ENCODE peak calls at places on chromosomes 1 and 21, in five cellular contexts. G is HepG2, R is Panc1, I is GM23338, H is A549. X is an unnamed sample.

GRCh38 chr1:213982814-213983588 is 4.8 kb upstream of the PROX1 start:
- DNase-seq in G (no peak), R (no peak), I (peak), H (no peak), X (no peak)

GRCh38 chr21:41953831-41954653 is at the start of gene C2CD2:
- DNase-seq in G (peak), R (no peak), I (peak), H (peak), X (peak)

GRCh38 chr1:200292699-200293098 is 117.1 kb downstream of the ZNF281 start:
- DNase-seq in G (no peak), R (no peak), I (no peak), H (no peak), X (no peak)

GRCh38 chr1:11383553-11384169 is 95.3 kb upstream of the DISP3 start:
- DNase-seq in G (no peak), R (no peak), I (no peak), H (no peak), X (no peak)

GRCh38 chr1:12436817-12437599 is 181.0 kb downstream of the DHRS3 start:
- DNase-seq in G (peak), R (no peak), I (no peak), H (no peak), X (no peak)

GRCh38 chr1:99680258-99680657 is 34.3 kb downstream of the PALMD start:
- DNase-seq in G (no peak), R (no peak), I (no peak), H (no peak), X (no peak)

GRCh38 chr1:29227511-29227910 is 3.2 kb downstream of the MECR start:
- DNase-seq in G (no peak), R (no peak), I (peak), H (no peak), X (no peak)

GRCh38 chr1:14055442-14056225 is 355.6 kb downstream of the PRDM2 start:
- DNase-seq in G (no peak), R (no peak), I (no peak), H (no peak), X (no peak)

GRCh38 chr1:185886046-185886445 is 151.9 kb downstream of the HMCN1 start:
- DNase-seq in G (no peak), R (no peak), I (no peak), H (no peak), X (no peak)

GRCh38 chr1:51342591-51343206 is 12.3 kb upstream of the TTC39A start:
- DNase-seq in G (no peak), R (no peak), I (no peak), H (no peak), X (no peak)

GRCh38 chr1:205983925-205984725 is 19.1 kb downstream of the RAB7B start:
- DNase-seq in G (peak), R (peak), I (peak), H (peak), X (no peak)

GRCh38 chr1:54120698-54121481 is 31.9 kb downstream of the CDCP2 start:
- DNase-seq in G (no peak), R (no peak), I (no peak), H (peak), X (no peak)

GRCh38 chr1:30964706-30965105 is 56.1 kb upstream of the SDC3 start:
- DNase-seq in G (no peak), R (no peak), I (no peak), H (no peak), X (no peak)

GRCh38 chr1:17370618-17371017 is 1.4 kb upstream of the PADI6 start:
- DNase-seq in G (peak), R (no peak), I (peak), H (peak), X (no peak)

GRCh38 chr1:236207121-236207520 is 64.8 kb downstream of the GPR137B start:
- DNase-seq in G (no peak), R (no peak), I (no peak), H (no peak), X (no peak)

GRCh38 chr1:214440219-214440965 is 111.0 kb downstream of the PTPN14 start:
- DNase-seq in G (no peak), R (no peak), I (peak), H (no peak), X (no peak)

GRCh38 chr21:38250991-38251418 is 5.8 kb upstream of the KCNJ15 start:
- DNase-seq in G (no peak), R (no peak), I (peak), H (no peak), X (no peak)

GRCh38 chr1:246622035-246622652 is 55.9 kb downstream of the CNST start:
- DNase-seq in G (no peak), R (no peak), I (no peak), H (no peak), X (no peak)

GRCh38 chr1:180934563-180934962 is 21.9 kb downstream of the KIAA1614 start:
- DNase-seq in G (no peak), R (no peak), I (no peak), H (no peak), X (peak)

GRCh38 chr21:45072963-45073300 is 1.4 kb upstream of the ADARB1 start:
- DNase-seq in G (no peak), R (no peak), I (peak), H (no peak), X (no peak)

GRCh38 chr1:186102559-186103148 is 272.4 kb downstream of the TPR start:
- DNase-seq in G (no peak), R (no peak), I (no peak), H (no peak), X (no peak)

GRCh38 chr1:64229307-64229706 is 25.9 kb downstream of the UBE2U start:
- DNase-seq in G (no peak), R (no peak), I (no peak), H (no peak), X (no peak)

GRCh38 chr1:85449356-85449755 is 15.6 kb downstream of the DDAH1 start:
- DNase-seq in G (no peak), R (no peak), I (no peak), H (no peak), X (no peak)

GRCh38 chr1:46532498-46533178 is 18.8 kb downstream of the KNCN start:
- DNase-seq in G (no peak), R (no peak), I (peak), H (peak), X (peak)

GRCh38 chr1:19728413-19729145 is 63.9 kb downstream of the HTR6 start:
- DNase-seq in G (no peak), R (no peak), I (no peak), H (no peak), X (no peak)

GRCh38 chr21:16707274-16707673 is 805.6 kb upstream of the CXADR start:
- DNase-seq in G (no peak), R (no peak), I (no peak), H (no peak), X (no peak)

GRCh38 chr1:12087797-12088314 is 24.8 kb downstream of the TNFRSF8 start:
- DNase-seq in G (no peak), R (no peak), I (no peak), H (no peak), X (no peak)

GRCh38 chr1:78377356-78377928 is 113.3 kb upstream of the PTGFR start:
- DNase-seq in G (no peak), R (no peak), I (no peak), H (no peak), X (no peak)

GRCh38 chr1:234607091-234608025 is 2.6 kb downstream of the IRF2BP2 start:
- DNase-seq in G (peak), R (no peak), I (peak), H (no peak), X (peak)

GRCh38 chr1:144551107-144551542 is 41.6 kb upstream of the PPIAL4F start:
- DNase-seq in G (no peak), R (no peak), I (peak), H (no peak), X (no peak)

GRCh38 chr1:35588197-35588910 is 15.2 kb downstream of the TFAP2E start:
- DNase-seq in G (no peak), R (no peak), I (no peak), H (no peak), X (no peak)

GRCh38 chr1:33758698-33759097 is 105.2 kb upstream of the HMGB4 start:
- DNase-seq in G (no peak), R (no peak), I (no peak), H (no peak), X (no peak)

GRCh38 chr1:113990541-113990940 is 11.3 kb downstream of the OLFML3 start:
- DNase-seq in G (no peak), R (no peak), I (no peak), H (no peak), X (no peak)

GRCh38 chr1:1625404-1625775 is 6.6 kb upstream of the MMP23B start:
- DNase-seq in G (no peak), R (no peak), I (no peak), H (no peak), X (no peak)

GRCh38 chr1:228920791-228921190 is 185.5 kb downstream of the RHOU start:
- DNase-seq in G (no peak), R (no peak), I (no peak), H (no peak), X (no peak)

DNA sequence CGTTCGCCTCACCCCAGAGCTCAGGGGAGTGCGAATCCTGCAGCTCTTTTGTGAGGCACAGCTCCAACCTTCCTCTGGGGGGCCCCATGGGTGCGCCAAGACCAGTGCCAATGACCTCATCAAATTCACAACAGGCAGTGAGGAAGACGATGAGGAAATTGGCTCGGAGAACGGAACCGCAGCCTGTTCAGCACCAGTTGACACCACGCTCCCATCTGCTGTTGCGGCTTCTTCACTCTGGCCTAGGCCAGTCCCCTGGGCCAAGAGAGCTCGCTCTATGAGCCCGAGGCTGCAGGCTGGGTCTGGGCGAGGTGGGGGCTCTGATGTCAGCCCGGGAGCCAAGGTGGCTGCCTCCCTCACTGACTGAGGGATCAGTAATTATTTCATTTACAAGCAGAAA is 2.2 kb downstream of the PLEKHA6 start:
- DNase-seq in G (no peak), R (no peak), I (peak), H (no peak), X (peak)
- TF ChIP-seq REST in G (no peak), R (no peak), I (no peak), H (no peak), X (no peak)

DNA sequence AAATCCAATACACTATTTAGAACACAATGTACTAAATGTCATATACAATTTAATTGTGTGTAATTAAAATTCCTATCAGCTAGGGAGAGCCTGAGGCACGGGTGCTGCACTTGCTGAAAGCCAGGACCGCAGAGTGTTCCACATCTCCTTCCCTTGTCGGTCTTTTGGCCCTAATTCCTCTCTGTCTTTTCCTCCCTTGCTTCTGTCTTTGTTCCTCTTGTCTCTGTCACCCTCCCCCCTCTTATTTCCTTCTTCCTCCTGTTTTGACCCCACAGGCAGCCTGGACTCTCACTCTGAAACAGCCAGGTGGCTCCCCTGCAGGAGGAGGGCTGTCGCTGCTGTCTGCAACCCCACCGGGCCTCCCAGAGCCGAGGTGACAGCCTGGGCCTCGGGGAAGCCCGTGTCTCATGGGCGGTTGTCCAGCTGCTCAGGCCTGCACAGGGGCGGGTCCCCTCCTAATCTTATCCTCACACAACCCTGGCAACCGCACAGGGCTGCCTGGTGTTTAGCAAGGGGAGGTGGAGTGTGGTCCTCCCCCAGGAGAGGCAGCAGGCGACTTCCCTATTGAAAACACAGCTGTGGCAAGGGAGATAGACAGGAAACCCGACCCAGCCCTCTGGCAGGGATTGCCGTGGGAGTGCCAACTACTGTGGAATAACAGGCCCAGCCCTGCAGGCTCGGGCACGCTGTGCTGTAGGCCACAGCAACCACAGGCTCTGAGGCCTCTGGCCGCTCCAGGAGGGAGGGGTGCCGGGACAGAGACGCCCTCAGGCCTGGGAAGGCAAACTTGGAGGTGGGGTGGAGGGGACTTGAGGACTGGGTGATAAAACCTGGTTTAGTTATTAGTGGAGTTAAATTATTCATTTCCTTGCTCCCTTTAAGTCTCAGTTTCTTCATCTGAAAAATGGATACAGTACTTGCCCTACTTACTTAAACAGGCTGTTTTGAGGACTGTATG is 68.8 kb upstream of the WDR26 start:
- DNase-seq in G (peak), R (no peak), I (peak), H (peak), X (peak)
- TF ChIP-seq REST in G (no peak), R (no peak), I (no peak), H (no peak), X (peak)

DNA sequence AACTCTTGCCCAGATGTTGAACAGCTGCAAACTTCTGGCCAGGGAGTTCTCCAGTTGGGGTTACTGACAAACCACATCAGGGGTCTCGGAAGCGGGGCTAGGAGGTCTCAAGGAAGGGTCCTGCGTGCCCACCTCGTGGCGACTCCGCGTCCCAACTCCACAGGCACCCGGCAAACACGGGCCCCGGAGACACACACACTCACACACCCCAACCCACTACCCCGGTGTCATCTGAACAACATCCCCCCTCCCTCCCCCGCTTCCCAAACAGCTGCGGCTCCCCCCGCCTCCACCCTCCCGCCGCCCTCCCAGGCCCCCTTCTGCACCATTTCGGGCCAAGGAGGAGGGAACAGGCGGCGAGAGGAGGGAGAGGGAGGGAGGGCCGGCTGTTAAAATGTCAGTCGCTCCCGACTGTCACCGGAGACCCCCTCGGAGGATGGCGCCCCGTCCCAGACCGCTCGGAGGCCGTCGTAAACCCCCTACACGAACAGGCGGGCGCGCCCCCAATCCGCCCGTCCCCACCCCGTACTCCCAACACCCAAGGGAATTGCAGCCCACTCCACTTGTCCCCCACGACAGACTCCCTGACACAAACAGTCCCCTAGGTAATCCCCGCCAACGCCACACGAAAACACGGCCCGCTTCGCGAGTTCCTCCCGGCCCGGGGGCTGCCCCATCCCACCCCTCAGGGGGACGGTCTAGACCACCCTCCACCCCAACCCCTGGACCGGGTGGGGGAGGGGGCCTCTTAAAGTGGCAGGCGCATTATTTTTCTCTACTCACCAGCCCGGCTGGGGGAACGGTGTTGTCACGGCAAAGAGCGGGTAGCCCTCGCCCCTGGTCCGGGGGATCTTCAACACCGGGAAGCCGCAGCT is 635 bp downstream of the MEF2D start:
- DNase-seq in G (no peak), R (no peak), I (peak), H (no peak), X (peak)
- TF ChIP-seq REST in G (no peak), R (no peak), I (no peak), H (no peak), X (no peak)

DNA sequence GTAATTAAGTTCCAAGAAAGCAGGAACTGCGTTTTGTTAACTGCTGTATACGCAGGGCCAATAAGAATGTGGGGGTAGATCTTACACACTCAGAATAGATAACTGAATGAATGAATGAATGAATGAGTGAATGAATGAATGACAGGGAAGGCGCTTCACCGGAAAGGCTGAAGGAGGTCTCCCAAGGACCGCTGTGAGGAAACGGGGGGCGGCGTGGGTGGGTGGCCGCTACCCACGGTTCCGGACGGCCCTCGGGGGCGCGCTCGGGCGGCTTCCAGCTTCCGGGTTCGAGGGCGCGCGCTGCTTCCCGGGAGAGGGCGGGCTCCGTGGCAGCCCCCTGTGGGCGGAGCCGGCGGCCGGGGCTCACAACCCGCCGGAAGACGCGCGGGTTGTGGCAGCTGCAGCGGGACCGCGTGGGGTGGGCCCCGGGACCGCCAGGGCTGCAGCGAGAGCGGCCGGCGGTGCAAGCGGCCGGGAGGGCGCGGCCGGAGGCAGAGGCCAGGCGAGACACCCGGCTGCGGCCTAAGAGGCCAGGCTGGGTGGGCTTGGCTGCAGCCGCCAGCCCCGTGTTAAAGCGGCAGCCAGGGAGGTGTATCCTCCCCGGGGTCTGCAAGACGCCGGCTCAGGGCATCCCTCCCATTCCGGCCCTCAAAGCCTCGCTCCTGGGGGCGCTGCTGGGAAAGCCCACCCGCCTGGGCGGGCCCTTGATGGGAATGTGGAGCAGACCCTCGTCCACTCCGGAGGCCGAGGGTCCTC is at the start of gene ZFP69:
- DNase-seq in G (peak), R (no peak), I (peak), H (no peak), X (peak)
- TF ChIP-seq REST in G (no peak), R (no peak), I (no peak), H (no peak), X (no peak)

DNA sequence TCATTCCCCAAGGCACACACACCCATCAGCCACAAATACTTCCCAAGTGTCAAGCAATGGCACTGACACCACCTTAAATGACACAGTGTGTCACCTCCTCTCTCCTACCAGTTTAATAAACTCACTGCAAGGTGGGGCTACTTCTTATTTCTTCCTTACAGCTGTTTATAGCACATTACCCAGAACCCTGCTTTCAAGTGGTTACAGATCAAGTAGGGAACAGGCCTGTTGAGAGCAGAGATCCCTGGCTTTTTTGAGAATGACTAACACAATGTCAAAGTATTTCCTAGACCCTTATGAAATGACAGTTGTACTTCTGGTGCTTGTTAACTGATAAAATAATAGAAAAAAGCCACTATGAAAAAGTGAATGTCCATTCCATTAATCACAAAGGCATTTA is 19.8 kb downstream of the ZBTB17 start:
- DNase-seq in G (no peak), R (no peak), I (no peak), H (no peak), X (no peak)
- TF ChIP-seq REST in G (no peak), R (no peak), I (no peak), H (no peak), X (no peak)

GRCh38 chr1:115262886-115263285 is 75.2 kb downstream of the NGF start:
- DNase-seq in G (no peak), R (no peak), I (no peak), H (no peak), X (no peak)
- TF ChIP-seq REST in G (no peak), R (no peak), I (no peak), H (no peak), X (no peak)